ENCODE peak calls at places on chromosomes 4 and X, in six cellular contexts. A is fibroblast of mammary gland, G is kidney epithelial cell, M is suprapubic skin, Z is sigmoid colon, C is heart left ventricle. D is an unnamed sample.

GRCh38 chr4:152462715-152463114 is 73.2 kb downstream of the FBXW7 start:
- DNase-seq in M (no peak), Z (no peak), A (no peak), C (no peak), G (no peak), D (no peak)

GRCh38 chrX:134244043-134244442 is 7.1 kb downstream of the CCDC160 start:
- DNase-seq in Z (no peak), G (no peak), C (no peak), M (no peak), A (peak), D (no peak)

GRCh38 chr4:100504086-100504874 is 13.5 kb downstream of the EMCN start:
- DNase-seq in Z (no peak), G (no peak), C (no peak), M (no peak), A (no peak), D (no peak)

GRCh38 chrX:13029831-13030771 is 14.3 kb downstream of the FAM9C start:
- DNase-seq in C (no peak), M (no peak), A (no peak), Z (no peak), G (no peak), D (no peak)

GRCh38 chr4:3717241-3717640 is 48.9 kb upstream of the ADRA2C start:
- DNase-seq in C (peak), G (no peak), A (no peak), M (no peak), Z (no peak), D (no peak)

GRCh38 chr4:55321707-55322264 is 24.3 kb upstream of the SRD5A3 start:
- DNase-seq in G (peak), M (peak), A (peak), C (no peak), Z (peak), D (no peak)

GRCh38 chr4:159018062-159018629 is 84.7 kb upstream of the RAPGEF2 start:
- DNase-seq in A (peak), C (no peak), G (no peak), Z (no peak), M (no peak), D (no peak)

GRCh38 chr4:168028568-168028967 is 63.8 kb upstream of the ANXA10 start:
- DNase-seq in M (no peak), C (no peak), G (no peak), Z (no peak), A (peak), D (no peak)

GRCh38 chr4:185634066-185634652 is 98.9 kb upstream of the PDLIM3 start:
- DNase-seq in Z (no peak), A (peak), C (no peak), G (no peak), M (no peak), D (no peak)

GRCh38 chr4:25863347-25863784 is 578 bp upstream of the SEL1L3 start:
- DNase-seq in C (no peak), G (no peak), Z (no peak), M (no peak), A (no peak), D (no peak)

GRCh38 chr4:145935253-145936141 is 3.1 kb downstream of the ZNF827 start:
- DNase-seq in G (no peak), M (no peak), A (peak), Z (no peak), C (no peak), D (no peak)

GRCh38 chrX:132532955-132533354 is 44.1 kb upstream of the MBNL3 start:
- DNase-seq in Z (no peak), A (peak), M (no peak), G (no peak), C (no peak), D (no peak)

GRCh38 chr4:109440948-109441347 is 7.3 kb downstream of the SEC24B start:
- DNase-seq in C (no peak), Z (no peak), A (peak), M (no peak), G (no peak), D (no peak)

GRCh38 chrX:14497184-14497666 is 32.1 kb upstream of the GLRA2 start:
- DNase-seq in G (no peak), C (no peak), M (no peak), Z (no peak), A (peak), D (no peak)

GRCh38 chr4:83626245-83626843 is 90.4 kb downstream of the GPAT3 start:
- DNase-seq in G (no peak), Z (no peak), A (no peak), C (no peak), M (no peak), D (no peak)

GRCh38 chr4:95181446-95182306 is 367.1 kb downstream of the UNC5C start:
- DNase-seq in A (peak), G (no peak), Z (no peak), M (no peak), C (no peak), D (no peak)

GRCh38 chr4:13159041-13159620 is 325.0 kb downstream of the RAB28 start:
- DNase-seq in Z (no peak), A (peak), M (no peak), C (no peak), G (no peak), D (no peak)

GRCh38 chr4:73978886-73979285 is 2.9 kb downstream of the PF4 start:
- DNase-seq in G (no peak), A (peak), C (no peak), Z (no peak), M (no peak), D (no peak)

GRCh38 chr4:22485751-22486150 is 30.1 kb downstream of the ADGRA3 start:
- DNase-seq in Z (no peak), A (peak), M (no peak), G (no peak), C (no peak), D (no peak)

GRCh38 chrX:40877869-40878268 is 142.5 kb upstream of the MED14 start:
- DNase-seq in C (no peak), G (no peak), Z (no peak), M (no peak), A (peak), D (no peak)

GRCh38 chr4:52038109-52038912 is at the start of gene SGCB:
- DNase-seq in Z (peak), M (peak), G (no peak), A (peak), C (peak), D (no peak)

GRCh38 chr4:52032005-52032404 is 6.1 kb downstream of the SGCB start:
- DNase-seq in G (no peak), M (no peak), Z (no peak), C (no peak), A (no peak), D (no peak)

GRCh38 chr4:52035190-52035589 is 2.9 kb downstream of the SGCB start:
- DNase-seq in M (no peak), G (no peak), A (no peak), Z (no peak), C (no peak), D (no peak)

GRCh38 chr4:52036875-52037274 is 1.2 kb downstream of the SGCB start:
- DNase-seq in C (no peak), A (peak), M (no peak), Z (no peak), G (no peak), D (no peak)

GRCh38 chr4:52037730-52038108 is 380 bp downstream of the SGCB start:
- DNase-seq in A (peak), G (no peak), Z (peak), M (no peak), C (peak), D (peak)
- H3K4me3 ChIP-seq in A (peak), G (peak), Z (peak), M (peak), C (peak), D (peak)

DNA sequence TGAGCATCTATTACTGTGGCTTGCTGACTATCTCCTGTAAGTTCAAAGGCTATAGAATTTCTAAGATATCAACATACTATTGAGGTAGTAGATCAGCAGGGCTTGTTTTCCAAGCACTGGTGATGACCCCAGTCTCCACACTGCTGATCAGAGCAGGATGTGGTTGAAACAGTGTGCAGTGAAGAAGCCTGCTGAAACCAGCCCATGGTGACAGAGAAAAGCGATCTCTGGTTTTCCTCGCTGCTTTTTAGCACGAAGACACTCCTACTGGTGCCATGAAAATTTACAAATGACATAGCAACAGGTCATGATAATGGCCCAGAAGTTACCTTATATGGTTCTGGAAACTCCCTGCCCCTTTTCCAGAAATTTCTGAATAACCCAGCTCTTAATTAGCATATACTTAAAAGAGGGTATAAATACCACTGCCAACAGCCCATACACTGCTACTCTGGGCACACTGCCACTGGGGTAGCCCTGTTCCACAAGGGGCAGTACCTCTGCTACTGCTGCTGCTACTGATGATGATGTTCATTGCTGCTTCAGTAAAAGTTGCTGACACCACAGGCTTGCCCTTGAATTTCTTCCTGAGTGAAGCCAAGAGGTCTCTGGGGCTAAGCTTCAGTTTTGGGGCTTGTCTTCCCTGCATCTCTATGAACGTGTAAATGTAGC is 1689.5 kb upstream of the PCDH10 start:
- DNase-seq in C (no peak), G (no peak), M (no peak), Z (no peak), A (no peak), D (no peak)
- TF ChIP-seq CTCF in C (no peak), G (no peak), M (no peak), Z (no peak), A (no peak), D (no peak)

DNA sequence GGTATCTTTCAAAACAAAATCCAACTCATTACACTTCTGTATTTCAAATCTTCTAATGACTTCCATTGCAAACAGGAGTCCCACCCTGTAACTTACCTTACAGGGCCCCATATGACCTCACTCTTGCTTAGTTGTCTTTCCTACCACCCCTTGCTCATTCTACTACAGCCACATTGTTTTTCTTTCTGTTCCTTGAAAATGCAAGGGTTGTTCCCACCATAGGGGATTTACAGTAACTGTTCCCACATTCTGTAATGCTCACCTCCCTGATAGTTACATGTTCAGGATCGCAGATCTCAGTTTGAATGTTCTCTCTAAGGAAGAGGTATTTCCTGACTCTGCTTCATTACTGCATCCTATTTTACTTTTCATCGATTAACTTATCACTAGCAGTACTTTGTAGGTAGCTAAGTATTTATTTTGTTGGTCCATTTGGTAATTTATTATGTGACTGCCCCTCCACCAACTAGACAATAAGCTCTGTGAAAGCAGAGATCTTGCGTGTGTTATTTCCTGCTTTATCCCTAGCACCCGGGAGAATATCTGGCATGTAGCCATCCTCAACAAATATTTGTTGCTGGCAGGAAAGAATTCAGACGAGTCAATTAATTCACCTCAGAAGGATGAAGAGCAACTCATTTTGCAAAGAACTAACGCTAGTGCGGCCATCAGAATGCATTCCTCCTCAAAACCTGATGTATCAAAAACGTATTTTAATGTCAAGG is 21.4 kb downstream of the MAOB start:
- DNase-seq in M (no peak), C (no peak), A (peak), G (peak), Z (no peak), D (no peak)
- H3K4me3 ChIP-seq in M (no peak), C (no peak), A (no peak), G (no peak), Z (no peak), D (no peak)

DNA sequence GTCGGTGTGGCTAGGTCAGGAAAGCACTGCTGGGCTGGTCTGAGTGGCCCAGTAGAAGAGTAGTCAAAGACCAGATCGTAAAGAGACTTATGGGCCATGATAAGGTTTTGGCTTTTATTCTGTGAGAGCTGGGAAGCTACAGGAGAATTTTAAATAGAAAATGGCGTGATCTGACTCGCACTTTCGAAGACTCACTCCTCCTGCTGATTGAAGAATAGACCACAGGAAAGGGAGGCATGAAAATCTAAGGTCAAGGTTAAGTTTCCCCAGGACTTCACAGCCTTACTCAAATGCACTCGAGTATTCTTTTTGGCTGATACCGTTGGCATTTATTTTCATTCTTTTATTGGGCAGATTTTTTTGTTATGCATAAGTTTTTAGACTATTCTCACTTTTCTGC is 231.4 kb upstream of the ANKRD50 start:
- DNase-seq in C (no peak), M (no peak), Z (no peak), G (no peak), A (no peak), D (no peak)
- TF ChIP-seq CTCF in C (no peak), M (no peak), Z (no peak), G (no peak), A (no peak), D (no peak)

DNA sequence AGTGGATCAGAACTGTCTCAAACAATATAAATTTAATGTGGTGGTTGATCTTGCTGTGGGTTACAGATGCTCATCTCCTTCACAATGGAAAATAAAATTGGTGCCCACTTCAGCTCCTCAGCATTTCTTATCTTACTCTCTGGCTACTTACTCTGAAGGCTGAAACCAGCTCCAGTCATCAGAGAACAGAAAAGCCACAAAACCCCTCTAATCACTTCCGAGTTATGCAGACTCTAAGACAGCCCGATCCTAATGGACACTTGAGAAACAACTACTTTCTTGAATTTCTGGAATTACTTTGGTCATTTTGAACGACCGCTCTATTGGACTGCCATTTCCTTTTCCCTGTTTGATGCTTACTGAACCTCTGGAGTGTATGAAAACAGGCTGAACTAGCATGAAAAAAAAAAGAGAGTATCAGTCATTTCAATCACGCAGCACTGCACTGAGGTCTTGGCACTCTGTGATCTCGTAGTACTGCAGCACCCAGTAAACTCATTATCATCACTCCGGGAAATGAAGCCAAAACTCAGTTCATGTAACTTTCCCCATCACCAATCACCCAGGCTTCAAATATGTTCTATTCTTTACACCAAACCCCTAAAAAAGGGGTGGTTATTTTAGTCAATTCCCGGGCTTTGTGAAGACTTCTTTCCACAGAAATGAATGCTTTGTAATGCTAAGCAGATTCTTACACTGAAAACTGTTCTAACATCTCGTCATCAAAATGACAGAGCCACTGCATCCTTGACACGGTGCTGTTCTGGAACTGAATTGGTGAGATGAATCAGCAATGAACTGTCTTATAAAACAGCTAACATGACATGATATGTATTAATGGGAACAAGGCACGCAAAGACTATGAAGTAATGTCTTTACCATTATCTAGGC is 54.5 kb downstream of the TSPAN5 start:
- DNase-seq in M (no peak), G (no peak), C (no peak), A (peak), Z (no peak), D (no peak)
- H3K4me3 ChIP-seq in M (no peak), G (no peak), C (no peak), A (no peak), Z (no peak), D (no peak)

GRCh38 chr4:121675715-121676114 is 21.1 kb downstream of the ANXA5 start:
- DNase-seq in G (no peak), Z (no peak), M (no peak), C (no peak), A (peak), D (no peak)
- TF ChIP-seq CTCF in G (peak), Z (no peak), M (no peak), C (no peak), A (peak), D (no peak)

GRCh38 chrX:56728321-56728720 is 722 bp upstream of the NBDY start:
- DNase-seq in Z (no peak), M (no peak), A (peak), C (no peak), G (no peak), D (no peak)

GRCh38 chrX:56729152-56729557 is at the start of gene NBDY:
- DNase-seq in C (peak), Z (no peak), G (no peak), A (peak), M (no peak), D (no peak)

GRCh38 chrX:56727531-56727930 is 1.5 kb upstream of the NBDY start:
- DNase-seq in C (no peak), A (no peak), M (no peak), G (no peak), Z (no peak), D (no peak)

GRCh38 chrX:56726609-56727008 is 2.4 kb upstream of the NBDY start:
- DNase-seq in A (peak), M (no peak), Z (no peak), C (no peak), G (no peak), D (no peak)

GRCh38 chrX:56728752-56729151 is 291 bp upstream of the NBDY start:
- DNase-seq in Z (no peak), G (no peak), A (peak), C (no peak), M (no peak), D (no peak)
- H3K4me3 ChIP-seq in Z (peak), G (peak), A (peak), C (peak), M (peak), D (peak)